ENCODE peak calls at places on chromosomes 1 and 21, in seven cellular contexts. I is HCT116, L is HepG2, M is GM12878, C is K562, N is H1, V is SK-N-SH. S is an unnamed sample.

GRCh38 chr21:44378646-44379581 is 25.5 kb downstream of the TRPM2 start:
- DNase-seq in I (no peak), L (no peak), M (no peak), C (no peak), N (no peak), V (peak; percentile 20), S (no peak)

GRCh38 chr1:25458550-25459298 is 28.0 kb downstream of the MACO1 start:
- DNase-seq in I (no peak), L (peak; percentile 72), M (no peak), C (no peak), N (no peak), V (no peak), S (no peak)

GRCh38 chr1:236142358-236143103 is at the start of gene GPR137B:
- DNase-seq in I (no peak), L (no peak), M (no peak), C (peak; percentile 40), N (peak; percentile 65), V (peak; percentile 94), S (no peak)

GRCh38 chr1:6614019-6614952 is 755 bp downstream of the PHF13 start:
- DNase-seq in I (no peak), L (no peak), M (no peak), C (peak; percentile 95), N (peak; percentile 65), V (peak; percentile 90), S (no peak)

GRCh38 chr1:1338278-1338677 is 7.2 kb downstream of the TAS1R3 start:
- DNase-seq in I (no peak), L (no peak), M (no peak), C (no peak), N (no peak), V (no peak), S (no peak)

GRCh38 chr1:9362488-9362887 is 69.8 kb downstream of the SPSB1 start:
- DNase-seq in I (no peak), L (no peak), M (no peak), C (no peak), N (no peak), V (no peak), S (no peak)

GRCh38 chr1:154453155-154453554 is 48.0 kb downstream of the IL6R start:
- DNase-seq in I (no peak), L (no peak), M (no peak), C (no peak), N (no peak), V (no peak), S (no peak)

GRCh38 chr1:151888972-151889570 is 20.2 kb downstream of the THEM4 start:
- DNase-seq in I (no peak), L (no peak), M (no peak), C (no peak), N (no peak), V (peak; percentile 23), S (no peak)

GRCh38 chr1:234599617-234600417 is 10.2 kb downstream of the IRF2BP2 start:
- DNase-seq in I (peak; percentile 51), L (peak; percentile 85), M (no peak), C (peak; percentile 84), N (peak; percentile 78), V (peak; percentile 93), S (peak; percentile 67)

GRCh38 chr1:17200756-17201155 is 4.2 kb upstream of the PADI1 start:
- DNase-seq in I (no peak), L (peak; percentile 7), M (no peak), C (no peak), N (no peak), V (no peak), S (no peak)

GRCh38 chr1:100952104-100952745 is 56.3 kb downstream of the SLC30A7 start:
- DNase-seq in I (no peak), L (no peak), M (no peak), C (no peak), N (no peak), V (no peak), S (no peak)

GRCh38 chr1:228697209-228698016 is 37.9 kb upstream of the RHOU start:
- DNase-seq in I (no peak), L (peak; percentile 60), M (no peak), C (no peak), N (no peak), V (peak; percentile 37), S (no peak)

GRCh38 chr1:17293681-17294415 is 14.1 kb upstream of the PADI4 start:
- DNase-seq in I (no peak), L (no peak), M (no peak), C (no peak), N (no peak), V (no peak), S (no peak)

GRCh38 chr1:70672333-70672935 is 261.4 kb downstream of the CTH start:
- DNase-seq in I (no peak), L (no peak), M (no peak), C (no peak), N (no peak), V (no peak), S (no peak)

GRCh38 chr1:247437551-247438535 is 20.1 kb downstream of the OR2B11 start:
- DNase-seq in I (no peak), L (no peak), M (no peak), C (no peak), N (no peak), V (no peak), S (no peak)

GRCh38 chr1:167708940-167709389 is 12.8 kb upstream of the MPZL1 start:
- DNase-seq in I (no peak), L (no peak), M (peak; percentile 63), C (no peak), N (no peak), V (no peak), S (no peak)

GRCh38 chr1:224640018-224640417 is 23.9 kb downstream of the CNIH3 start:
- DNase-seq in I (no peak), L (no peak), M (no peak), C (no peak), N (no peak), V (no peak), S (no peak)

GRCh38 chr1:210373878-210374599 is 45.3 kb downstream of the HHAT start:
- DNase-seq in I (peak; percentile 96), L (peak; percentile 98), M (peak; percentile 81), C (peak; percentile 88), N (peak; percentile 90), V (peak; percentile 57), S (peak; percentile 99)

GRCh38 chr1:5765997-5766913 is 226.0 kb downstream of the NPHP4 start:
- DNase-seq in I (no peak), L (no peak), M (no peak), C (no peak), N (no peak), V (no peak), S (no peak)

GRCh38 chr1:154453577-154454352 is 48.3 kb upstream of the TDRD10 start:
- DNase-seq in I (no peak), L (peak; percentile 37), M (no peak), C (no peak), N (no peak), V (no peak), S (no peak)

GRCh38 chr1:64121766-64122385 is 81.5 kb upstream of the UBE2U start:
- DNase-seq in I (no peak), L (no peak), M (no peak), C (no peak), N (no peak), V (no peak), S (no peak)

GRCh38 chr1:205488074-205488723 is 16.3 kb upstream of the CDK18 start:
- DNase-seq in I (peak; percentile 44), L (peak; percentile 75), M (no peak), C (peak; percentile 74), N (peak; percentile 74), V (peak; percentile 83), S (peak; percentile 89)

GRCh38 chr1:201260648-201261311 is 22.5 kb upstream of the PKP1 start:
- DNase-seq in I (no peak), L (no peak), M (no peak), C (no peak), N (peak; percentile 32), V (no peak), S (no peak)

GRCh38 chr1:5752715-5753330 is 239.4 kb downstream of the NPHP4 start:
- DNase-seq in I (no peak), L (no peak), M (no peak), C (no peak), N (no peak), V (peak; percentile 55), S (no peak)

GRCh38 chr1:94305704-94306103 is 68.3 kb upstream of the ARHGAP29 start:
- DNase-seq in I (no peak), L (no peak), M (no peak), C (no peak), N (no peak), V (no peak), S (no peak)

GRCh38 chr21:35658242-35658641 is 402.1 kb downstream of the SETD4 start:
- DNase-seq in I (no peak), L (no peak), M (no peak), C (no peak), N (no peak), V (no peak), S (no peak)

GRCh38 chr1:185632659-185633428 is 101.3 kb upstream of the HMCN1 start:
- DNase-seq in I (no peak), L (no peak), M (no peak), C (no peak), N (no peak), V (no peak), S (no peak)

GRCh38 chr1:235859775-235860174 is 6.9 kb downstream of the LYST start:
- DNase-seq in I (no peak), L (no peak), M (no peak), C (no peak), N (no peak), V (no peak), S (no peak)

GRCh38 chr21:37210017-37210593 is 57.0 kb downstream of the VPS26C start:
- DNase-seq in I (no peak), L (no peak), M (no peak), C (no peak), N (no peak), V (no peak), S (no peak)

GRCh38 chr1:149917590-149918144 is at the start of gene SV2A:
- DNase-seq in I (no peak), L (peak; percentile 34), M (no peak), C (no peak), N (peak; percentile 72), V (peak; percentile 95), S (peak; percentile 56)
- H3K4me3 ChIP-seq in I (no peak within 1 kb of the TSS), L (peak within 1 kb of the TSS; percentile 73), M (peak within 1 kb of the TSS; percentile 32), C (no peak within 1 kb of the TSS), N (peak within 1 kb of the TSS; percentile 85), V (peak within 1 kb of the TSS; percentile 83), S (peak within 1 kb of the TSS; percentile 89)

GRCh38 chr1:22637952-22638445 is 1.6 kb downstream of the C1QA start:
- DNase-seq in I (no peak), L (no peak), M (no peak), C (no peak), N (no peak), V (no peak), S (no peak)
- TF ChIP-seq YY1 in I (no peak), L (no peak), M (no peak), C (no peak), N (no peak), V (no peak), S (no peak)

GRCh38 chr1:31054958-31055481 is 10.5 kb downstream of the PUM1 start:
- DNase-seq in I (no peak), L (no peak), M (no peak), C (no peak), N (no peak), V (no peak), S (no peak)
- H3K4me3 ChIP-seq in I (no peak overlapping the region), L (no peak overlapping the region), M (no peak overlapping the region), C (no peak overlapping the region), N (no peak overlapping the region), V (no peak overlapping the region), S (no peak overlapping the region)

DNA sequence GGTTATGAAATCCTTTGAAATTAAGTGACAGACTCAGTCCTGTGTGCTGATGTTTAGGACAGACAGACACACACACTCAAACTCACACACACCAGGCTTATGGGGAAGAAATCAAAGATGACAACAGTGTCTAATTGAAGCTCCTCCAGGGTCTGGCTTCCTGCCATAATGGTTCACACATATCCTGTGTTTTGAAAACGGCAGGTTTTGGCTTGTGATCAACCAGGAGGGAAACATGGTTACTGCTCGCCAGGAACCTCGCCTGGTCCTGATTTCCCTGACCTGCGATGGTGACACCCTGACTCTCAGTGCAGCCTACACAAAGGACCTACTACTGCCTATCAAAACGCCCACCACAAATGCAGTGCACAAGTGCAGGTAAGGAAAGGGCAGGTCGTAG is 4.6 kb downstream of the MTARC1 start:
- DNase-seq in I (no peak), L (no peak), M (no peak), C (no peak), N (no peak), V (peak; percentile 32), S (no peak)
- TF ChIP-seq YY1 in I (no peak), L (no peak), M (no peak), C (no peak), N (no peak), V (no peak), S (no peak)